ENCODE peak calls at places on chromosome 10, in four cellular contexts. K is stimulated activated CD4-positive, alpha-beta T cell treated with anti-CD3 and anti-CD28 coated beads, Interleukin-1b, Interleukin-23, amount 100 ng/mL, for 24 hours; W is HS-5; X is T-helper 9 cell. P is an unnamed sample.

GRCh38 chr10:115572740-115573455 is 479.7 kb downstream of the ATRNL1 start:
- DNase-seq in K (no peak), W (no peak), X (no peak), P (no peak)

GRCh38 chr10:118072840-118073239 is 26.1 kb upstream of the RAB11FIP2 start:
- DNase-seq in K (no peak), W (no peak), X (no peak), P (no peak)

GRCh38 chr10:120423350-120424197 is 33.5 kb upstream of the PLPP4 start:
- DNase-seq in K (no peak), W (no peak), X (no peak), P (peak; percentile 54)

GRCh38 chr10:117221156-117221711 is 19.7 kb upstream of the SLC18A2 start:
- DNase-seq in K (no peak), W (peak; percentile 36), X (no peak), P (peak; percentile 78)

GRCh38 chr10:114686013-114686412 is 27.9 kb upstream of the ABLIM1 start:
- DNase-seq in K (no peak), W (no peak), X (no peak), P (peak; percentile 48)

GRCh38 chr10:99403674-99404073 is 26.8 kb downstream of the GOT1 start:
- DNase-seq in K (no peak), W (no peak), X (no peak), P (peak; percentile 63)

GRCh38 chr10:12679636-12680035 is 321.9 kb downstream of the CCDC3 start:
- DNase-seq in K (no peak), W (no peak), X (no peak), P (no peak)

GRCh38 chr10:118722694-118723093 is 32.1 kb downstream of the CACUL1 start:
- DNase-seq in K (no peak), W (no peak), X (no peak), P (no peak)